ENCODE peak calls at places on chromosomes 3 and 15, in four cellular contexts. One of them, this sample, is unnamed.

GRCh38 chr15:43911235-43911661 is 84.4 kb downstream of the WDR76 start:
- DNase-seq in M059J: peak
- DNase-seq in right cardiac atrium: peak
- DNase-seq in stimulated activated CD4-positive, alpha-beta T cell treated with anti-CD3 and anti-CD28 coated beads, TNF-alpha, amount 100 ng/mL, for 4 hours: no peak
- DNase-seq in this sample: no peak

GRCh38 chr15:63283126-63283525 is 5.7 kb downstream of the APH1B start:
- DNase-seq in M059J: no peak
- DNase-seq in right cardiac atrium: peak
- DNase-seq in stimulated activated CD4-positive, alpha-beta T cell treated with anti-CD3 and anti-CD28 coated beads, TNF-alpha, amount 100 ng/mL, for 4 hours: no peak
- DNase-seq in this sample: no peak

GRCh38 chr3:129617381-129618185 is 11.1 kb upstream of the PLXND1 start:
- DNase-seq in M059J: peak
- DNase-seq in right cardiac atrium: no peak
- DNase-seq in stimulated activated CD4-positive, alpha-beta T cell treated with anti-CD3 and anti-CD28 coated beads, TNF-alpha, amount 100 ng/mL, for 4 hours: no peak
- DNase-seq in this sample: no peak

GRCh38 chr15:80072285-80072684 is 12.8 kb downstream of the ZFAND6 start:
- DNase-seq in M059J: peak
- DNase-seq in right cardiac atrium: no peak
- DNase-seq in stimulated activated CD4-positive, alpha-beta T cell treated with anti-CD3 and anti-CD28 coated beads, TNF-alpha, amount 100 ng/mL, for 4 hours: no peak
- DNase-seq in this sample: peak

GRCh38 chr3:15428539-15428938 is 1.1 kb downstream of the EAF1 start:
- DNase-seq in M059J: peak
- DNase-seq in right cardiac atrium: no peak
- DNase-seq in stimulated activated CD4-positive, alpha-beta T cell treated with anti-CD3 and anti-CD28 coated beads, TNF-alpha, amount 100 ng/mL, for 4 hours: no peak
- DNase-seq in this sample: no peak

GRCh38 chr3:25033407-25034029 is 394.5 kb upstream of the RARB start:
- DNase-seq in M059J: peak
- DNase-seq in right cardiac atrium: peak
- DNase-seq in stimulated activated CD4-positive, alpha-beta T cell treated with anti-CD3 and anti-CD28 coated beads, TNF-alpha, amount 100 ng/mL, for 4 hours: no peak
- DNase-seq in this sample: peak

GRCh38 chr15:29135702-29136426 is 133.8 kb downstream of the NSMCE3 start:
- DNase-seq in M059J: no peak
- DNase-seq in right cardiac atrium: no peak
- DNase-seq in stimulated activated CD4-positive, alpha-beta T cell treated with anti-CD3 and anti-CD28 coated beads, TNF-alpha, amount 100 ng/mL, for 4 hours: no peak
- DNase-seq in this sample: no peak

GRCh38 chr15:75673426-75674247 is 25.9 kb downstream of the SNX33 start:
- DNase-seq in M059J: no peak
- DNase-seq in right cardiac atrium: peak
- DNase-seq in stimulated activated CD4-positive, alpha-beta T cell treated with anti-CD3 and anti-CD28 coated beads, TNF-alpha, amount 100 ng/mL, for 4 hours: no peak
- DNase-seq in this sample: no peak

GRCh38 chr15:74171965-74172541 is 1.5 kb upstream of the ISLR start:
- DNase-seq in M059J: no peak
- DNase-seq in right cardiac atrium: no peak
- DNase-seq in stimulated activated CD4-positive, alpha-beta T cell treated with anti-CD3 and anti-CD28 coated beads, TNF-alpha, amount 100 ng/mL, for 4 hours: no peak
- DNase-seq in this sample: no peak

GRCh38 chr3:38725726-38726410 is 76.4 kb upstream of the SCN5A start:
- DNase-seq in M059J: peak
- DNase-seq in right cardiac atrium: peak
- DNase-seq in stimulated activated CD4-positive, alpha-beta T cell treated with anti-CD3 and anti-CD28 coated beads, TNF-alpha, amount 100 ng/mL, for 4 hours: no peak
- DNase-seq in this sample: no peak

GRCh38 chr15:68820205-68820588 is 498 bp downstream of the ANP32A start:
- DNase-seq in M059J: peak
- DNase-seq in right cardiac atrium: peak
- DNase-seq in stimulated activated CD4-positive, alpha-beta T cell treated with anti-CD3 and anti-CD28 coated beads, TNF-alpha, amount 100 ng/mL, for 4 hours: peak
- DNase-seq in this sample: peak

This sample was measured in HAP-1.